ENCODE peak calls at places on chromosomes 2 and 18, in eight cellular contexts. Y, Z, C, E, V, O, M and T are unnamed samples.

GRCh38 chr2:160041091-160041490 is 21.3 kb downstream of the PLA2R1 start:
- DNase-seq in E (no peak), Z (no peak), V (no peak), C (no peak), O (no peak), M (no peak), Y (no peak), T (no peak)

GRCh38 chr2:43958397-43959275 is 37.2 kb downstream of the LRPPRC start:
- DNase-seq in V (no peak), Z (no peak), O (no peak), E (no peak), Y (no peak), C (no peak), M (no peak), T (no peak)

GRCh38 chr2:161915121-161915520 is 158.9 kb downstream of the DPP4 start:
- DNase-seq in M (no peak), O (no peak), Y (no peak), C (no peak), Z (peak; percentile 20), E (no peak), V (no peak), T (no peak)

GRCh38 chr2:26805241-26805676 is 19.4 kb downstream of the CENPA start:
- DNase-seq in O (peak; percentile 93), Z (peak; percentile 94), M (peak; percentile 83), V (no peak), Y (peak; percentile 35), C (peak; percentile 20), E (no peak), T (no peak)

GRCh38 chr2:25386662-25387478 is 45.1 kb upstream of the DNMT3A start:
- DNase-seq in E (no peak), Y (no peak), O (no peak), C (no peak), V (no peak), Z (no peak), M (no peak), T (no peak)

GRCh38 chr2:211469660-211470059 is 913.3 kb downstream of the CPS1 start:
- DNase-seq in V (no peak), C (no peak), Y (no peak), O (no peak), E (no peak), M (no peak), Z (no peak), T (no peak)

GRCh38 chr2:127083819-127084503 is 23.0 kb downstream of the BIN1 start:
- DNase-seq in O (peak; percentile 99), V (peak; percentile 95), M (peak; percentile 93), C (no peak), Y (peak; percentile 99), E (peak; percentile 96), Z (peak; percentile 98), T (no peak)

GRCh38 chr2:20674974-20675679 is 8.2 kb downstream of the GDF7 start:
- DNase-seq in E (no peak), V (peak; percentile 83), C (no peak), M (peak; percentile 89), Z (peak; percentile 90), O (peak; percentile 85), Y (peak; percentile 75), T (no peak)

GRCh38 chr2:25894135-25894830 is 16.0 kb upstream of the ASXL2 start:
- DNase-seq in Y (peak; percentile 49), Z (peak; percentile 23), O (peak; percentile 55), C (peak; percentile 82), E (peak; percentile 69), V (no peak), M (peak; percentile 63), T (no peak)

GRCh38 chr18:10497350-10497749 is 28.5 kb upstream of the NAPG start:
- DNase-seq in Y (peak; percentile 50), Z (peak; percentile 72), O (peak; percentile 22), V (no peak), C (no peak), E (no peak), M (peak; percentile 28), T (no peak)

GRCh38 chr2:113133696-113134558 is 6.5 kb downstream of the IL1RN start:
- DNase-seq in Y (no peak), O (no peak), M (peak; percentile 3), Z (peak; percentile 54), E (no peak), C (no peak), V (no peak), T (no peak)

GRCh38 chr2:206616141-206616540 is 26.1 kb upstream of the FAM237A start:
- DNase-seq in V (no peak), O (peak; percentile 5), C (no peak), E (no peak), Z (no peak), Y (peak; percentile 3), M (peak; percentile 9), T (no peak)

GRCh38 chr2:99691931-99692330 is 202.1 kb upstream of the REV1 start:
- DNase-seq in Z (no peak), O (no peak), V (no peak), E (no peak), C (no peak), Y (peak; percentile 20), M (no peak), T (no peak)

GRCh38 chr2:53632714-53633113 is 134.9 kb upstream of the CHAC2 start:
- DNase-seq in C (no peak), O (peak; percentile 5), Y (peak; percentile 55), M (peak; percentile 34), V (no peak), Z (peak; percentile 19), E (no peak), T (no peak)

GRCh38 chr2:171878481-171878993 is 15.5 kb downstream of the SLC25A12 start:
- DNase-seq in E (no peak), Y (peak; percentile 90), O (peak; percentile 72), M (peak; percentile 63), C (peak; percentile 51), Z (peak; percentile 78), V (no peak), T (no peak)

GRCh38 chr2:45851576-45852304 is 200.3 kb downstream of the PRKCE start:
- DNase-seq in Z (peak; percentile 93), E (no peak), V (no peak), C (peak; percentile 36), O (peak; percentile 82), Y (peak; percentile 77), M (peak; percentile 65), T (no peak)

GRCh38 chr18:33040213-33040612 is 267.4 kb upstream of the KLHL14 start:
- DNase-seq in C (no peak), V (no peak), M (no peak), O (no peak), E (no peak), Z (no peak), Y (no peak), T (no peak)

GRCh38 chr2:85648619-85649018 is 19.4 kb downstream of the SFTPB start:
- DNase-seq in C (no peak), O (peak; percentile 74), Z (peak; percentile 80), Y (peak; percentile 62), E (no peak), V (no peak), M (peak; percentile 74), T (no peak)

GRCh38 chr2:95062716-95063400 is 37.4 kb downstream of the MAL start:
- DNase-seq in E (peak; percentile 6), Y (no peak), O (no peak), C (no peak), Z (no peak), V (no peak), M (no peak), T (no peak)
- H3K4me3 ChIP-seq in E (no peak overlapping the region), Y (no peak overlapping the region), O (no peak overlapping the region), C (no peak overlapping the region), Z (no peak overlapping the region), V (no peak overlapping the region), M (no peak overlapping the region), T (no peak overlapping the region)

GRCh38 chr2:151339168-151339567 is 18.2 kb upstream of the TNFAIP6 start:
- DNase-seq in O (no peak), C (no peak), M (no peak), E (no peak), V (no peak), Z (no peak), Y (no peak), T (peak; percentile 31)

GRCh38 chr2:151337643-151338042 is 19.7 kb upstream of the TNFAIP6 start:
- DNase-seq in O (peak; percentile 78), V (no peak), Z (peak; percentile 83), Y (peak; percentile 63), M (peak; percentile 87), E (no peak), C (no peak), T (no peak)

GRCh38 chr2:151334082-151334815 is 23.1 kb upstream of the TNFAIP6 start:
- DNase-seq in Z (peak; percentile 92), O (peak; percentile 98), M (peak; percentile 96), Y (peak; percentile 97), C (peak; percentile 90), V (no peak), E (no peak), T (no peak)

GRCh38 chr2:151343073-151343472 is 14.3 kb upstream of the TNFAIP6 start:
- DNase-seq in Z (no peak), O (no peak), V (no peak), M (no peak), E (no peak), C (no peak), Y (no peak), T (no peak)

DNA sequence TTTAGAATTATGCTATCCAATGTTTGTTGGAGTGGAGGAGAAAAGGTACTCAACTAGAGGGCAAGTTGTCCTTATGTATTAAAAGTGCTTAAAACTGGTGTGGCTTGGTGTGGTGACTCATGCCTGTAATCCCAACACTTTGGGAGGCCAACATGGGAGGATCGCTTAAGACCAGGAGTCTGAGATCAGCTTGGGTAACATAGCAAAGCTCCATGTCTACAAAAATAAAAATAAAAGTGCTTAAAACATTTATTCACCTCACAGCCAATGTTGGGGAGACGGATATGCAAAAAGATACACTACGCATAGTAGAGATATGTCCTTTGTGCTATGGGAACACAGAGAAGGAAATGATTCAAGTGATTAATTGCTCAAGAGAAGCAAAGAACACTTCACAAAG is 19.3 kb upstream of the TNFAIP6 start:
- DNase-seq in Y (no peak), E (no peak), M (peak; percentile 84), Z (peak; percentile 41), C (no peak), V (no peak), O (peak; percentile 61), T (no peak)
- H3K4me3 ChIP-seq in Y (no peak overlapping the region), E (no peak overlapping the region), M (no peak overlapping the region), Z (no peak overlapping the region), C (no peak overlapping the region), V (no peak overlapping the region), O (no peak overlapping the region), T (no peak overlapping the region)

GRCh38 chr2:177828546-177828945 is 244.0 kb downstream of the PDE11A start:
- DNase-seq in E (no peak), M (no peak), Y (no peak), Z (no peak), O (no peak), V (no peak), C (no peak), T (no peak)
- H3K4me3 ChIP-seq in E (no peak overlapping the region), M (no peak overlapping the region), Y (no peak overlapping the region), Z (no peak overlapping the region), O (no peak overlapping the region), V (no peak overlapping the region), C (no peak overlapping the region), T (no peak overlapping the region)

DNA sequence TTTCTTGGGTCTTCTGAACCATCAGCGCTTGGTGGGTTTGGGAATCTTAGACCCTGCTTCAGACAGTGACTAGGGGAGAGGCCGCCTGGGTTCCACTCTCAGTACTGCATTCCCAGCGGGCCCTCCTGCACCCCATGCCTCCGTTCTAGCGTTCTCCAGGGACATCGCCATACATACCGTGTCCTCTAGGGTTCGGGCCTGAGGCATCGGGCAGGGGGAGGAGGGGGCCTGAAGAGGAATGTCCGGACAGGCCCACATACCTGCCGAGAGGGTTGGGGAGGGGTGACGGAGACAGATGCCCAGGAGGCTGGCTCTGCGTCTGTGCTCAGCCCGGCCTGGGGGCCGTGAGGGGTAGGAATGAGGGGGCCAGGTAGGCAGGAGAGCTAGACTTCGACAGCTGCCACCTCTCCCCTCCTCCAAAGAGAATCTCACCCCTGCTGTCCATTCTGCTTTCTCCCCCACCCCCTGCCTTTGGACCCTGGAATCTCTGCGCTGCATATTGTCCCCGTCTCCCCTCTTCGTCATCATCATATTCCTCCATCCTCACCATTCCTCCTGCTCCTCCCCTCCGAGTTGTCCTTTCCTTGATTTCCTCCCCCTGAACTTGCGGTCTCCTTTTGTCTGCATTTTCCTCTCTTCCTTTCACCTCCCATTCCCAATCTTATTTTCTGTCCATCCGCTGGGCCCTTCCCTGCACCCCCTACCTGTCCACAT is 7.8 kb upstream of the WNT10A start:
- DNase-seq in O (no peak), Z (no peak), V (no peak), E (no peak), M (no peak), Y (no peak), C (no peak), T (no peak)
- H3K4me3 ChIP-seq in O (no peak overlapping the region), Z (no peak overlapping the region), V (no peak overlapping the region), E (no peak overlapping the region), M (no peak overlapping the region), Y (no peak overlapping the region), C (no peak overlapping the region), T (no peak overlapping the region)